ENCODE peak calls at places on chromosomes 13 and 19, in eight cellular contexts. C is H1, J is PC-9, G is GM23338, B is neural progenitor cell, N is HepG2, W is DND-41, M is endothelial cell of umbilical vein. U is an unnamed sample. For H3K27me3, the result is how much of the 10 kb centered on the place peaks cover.

GRCh38 chr13:113118328-113119021 is 4.1 kb upstream of the F10 start:
- DNase-seq in W (no peak), M (no peak), G (no peak), N (no peak), C (peak), B (no peak), J (no peak), U (no peak)

GRCh38 chr19:45711851-45712698 is 18.6 kb downstream of the FBXO46 start:
- DNase-seq in J (no peak), N (no peak), C (no peak), W (no peak), M (no peak), B (no peak), G (no peak), U (no peak)

GRCh38 chr19:46745521-46746280 is at the start of gene FKRP:
- DNase-seq in N (no peak), J (no peak), C (no peak), M (no peak), B (peak), G (peak), W (peak), U (peak)

GRCh38 chr13:112992931-112993700 is 24.1 kb downstream of the MCF2L start:
- DNase-seq in W (no peak), J (no peak), N (no peak), M (no peak), B (no peak), C (no peak), G (no peak), U (no peak)

GRCh38 chr13:113027095-113027494 is 58.1 kb downstream of the MCF2L start:
- DNase-seq in J (no peak), N (no peak), G (no peak), M (no peak), B (no peak), C (no peak), W (no peak), U (no peak)

GRCh38 chr13:113970810-113971470 is 2.9 kb downstream of the C13orf46 start:
- DNase-seq in G (no peak), J (peak), B (no peak), M (no peak), C (no peak), W (no peak), N (no peak), U (no peak)

GRCh38 chr19:33303791-33304759 is 1.7 kb upstream of the CEBPA start:
- DNase-seq in M (no peak), C (no peak), J (no peak), N (no peak), G (no peak), B (no peak), W (no peak), U (no peak)

GRCh38 chr19:35856546-35857149 is at the start of gene KIRREL2:
- DNase-seq in B (peak), G (peak), C (peak), J (no peak), W (peak), N (no peak), M (no peak), U (peak)

GRCh38 chr13:106695139-106695538 is 127.2 kb upstream of the ARGLU1 start:
- DNase-seq in G (no peak), B (no peak), W (no peak), M (no peak), J (no peak), N (no peak), C (no peak), U (no peak)

GRCh38 chr13:43301341-43301969 is 278.1 kb downstream of the DNAJC15 start:
- DNase-seq in W (no peak), B (no peak), J (no peak), M (peak), N (no peak), G (no peak), C (no peak), U (peak)

GRCh38 chr19:40740747-40741146 is 9.5 kb downstream of the ACTMAP start:
- DNase-seq in N (no peak), J (no peak), C (no peak), M (no peak), B (no peak), W (no peak), G (no peak), U (no peak)

GRCh38 chr13:112065521-112065866 is 1.5 kb upstream of the SOX1 start:
- DNase-seq in W (no peak), G (no peak), M (no peak), J (no peak), C (peak), B (no peak), N (no peak), U (no peak)

GRCh38 chr13:104671901-104672300 is 1605.7 kb upstream of the SLC10A2 start:
- DNase-seq in J (no peak), B (no peak), W (no peak), G (no peak), N (no peak), M (no peak), C (no peak), U (no peak)

GRCh38 chr13:95256086-95256485 is 45.2 kb downstream of the ABCC4 start:
- DNase-seq in W (no peak), N (peak), M (peak), J (peak), G (no peak), B (no peak), C (no peak), U (peak)

GRCh38 chr13:47661076-47661475 is 340.0 kb downstream of the SUCLA2 start:
- DNase-seq in M (no peak), W (no peak), C (no peak), J (no peak), B (no peak), G (no peak), N (no peak), U (peak)

GRCh38 chr19:48492925-48493717 is 18.5 kb downstream of the LMTK3 start:
- DNase-seq in W (peak), C (peak), N (peak), M (peak), B (peak), J (peak), G (peak), U (peak)
- TF ChIP-seq EZH2 in W (no peak), C (no peak), N (no peak), M (no peak), B (no peak), J (no peak), G (no peak), U (no peak)

GRCh38 chr19:50823389-50824042 is at the start of gene KLK1:
- DNase-seq in W (no peak), C (no peak), M (no peak), G (no peak), N (no peak), B (no peak), J (no peak), U (no peak)
- H3K27me3 ChIP-seq in W (under half), C (under half), M (under half), G (under half), N (under half), B (half or more), J (half or more), U (under half)

GRCh38 chr13:27796544-27797227 is 4.4 kb downstream of the GSX1 start:
- DNase-seq in C (no peak), G (peak), N (no peak), W (no peak), M (no peak), B (no peak), J (no peak), U (no peak)
- TF ChIP-seq EZH2 in C (peak), G (peak), N (no peak), W (no peak), M (no peak), B (no peak), J (no peak), U (no peak)

GRCh38 chr19:49255674-49256073 is 69.3 kb downstream of the SLC6A16 start:
- DNase-seq in J (no peak), C (no peak), B (no peak), M (no peak), N (no peak), G (no peak), W (no peak), U (no peak)
- H3K27me3 ChIP-seq in J (half or more), C (under half), B (under half), M (under half), N (under half), G (under half), W (under half), U (under half)

GRCh38 chr19:1765182-1765903 is 12.0 kb downstream of the ONECUT3 start:
- DNase-seq in M (no peak), B (no peak), G (no peak), C (peak), N (no peak), W (no peak), J (no peak), U (no peak)
- TF ChIP-seq EZH2 in M (peak), B (peak), G (peak), C (peak), N (peak), W (no peak), J (no peak), U (no peak)

GRCh38 chr19:8093740-8094139 is 41.2 kb downstream of the CCL25 start:
- DNase-seq in M (no peak), J (no peak), N (no peak), G (no peak), C (no peak), B (no peak), W (no peak), U (no peak)

GRCh38 chr19:8096071-8096470 is 43.5 kb downstream of the CCL25 start:
- DNase-seq in C (no peak), M (no peak), W (no peak), G (peak), N (no peak), J (no peak), B (no peak), U (no peak)

GRCh38 chr19:8095354-8095886 is 42.9 kb downstream of the CCL25 start:
- DNase-seq in W (no peak), B (no peak), M (no peak), J (no peak), G (no peak), C (no peak), N (no peak), U (no peak)

GRCh38 chr19:8097198-8097597 is 44.6 kb downstream of the CCL25 start:
- DNase-seq in M (no peak), B (no peak), C (no peak), W (no peak), N (no peak), G (no peak), J (no peak), U (no peak)

DNA sequence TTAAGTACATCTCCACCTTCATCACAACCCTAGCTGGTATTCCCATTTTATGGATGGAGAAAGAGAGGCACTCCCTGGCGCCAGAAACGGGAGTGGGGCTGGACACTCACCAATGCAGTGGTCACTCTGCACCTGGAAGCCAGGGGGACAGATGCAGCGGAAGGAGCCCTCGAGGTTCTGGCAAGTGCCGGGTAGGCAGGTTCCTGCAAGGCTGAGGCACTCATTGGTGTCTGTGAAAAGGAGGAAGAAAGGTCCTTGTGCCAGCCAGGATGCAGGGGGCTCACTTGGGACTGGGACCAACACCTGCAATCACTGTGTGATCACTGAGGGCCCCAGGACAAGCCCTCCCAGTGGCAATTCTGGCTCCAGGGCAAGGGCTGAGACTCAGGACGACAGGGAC is 41.8 kb downstream of the CCL25 start:
- DNase-seq in N (no peak), W (no peak), G (no peak), B (no peak), J (no peak), C (no peak), M (no peak), U (no peak)
- H3K27me3 ChIP-seq in N (under half), W (under half), G (under half), B (under half), J (under half), C (under half), M (under half), U (under half)

GRCh38 chr19:50639121-50640112 is at the start of gene SYT3:
- DNase-seq in C (peak), B (peak), N (no peak), G (peak), M (no peak), J (no peak), W (peak), U (peak)
- TF ChIP-seq EZH2 in C (no peak), B (no peak), N (no peak), G (no peak), M (peak), J (peak), W (no peak), U (no peak)

GRCh38 chr13:25114220-25114619 is 18.3 kb downstream of the PABPC3 start:
- DNase-seq in B (peak), C (peak), G (peak), W (peak), M (peak), N (peak), J (peak), U (peak)

GRCh38 chr13:25116044-25116443 is 20.1 kb downstream of the PABPC3 start:
- DNase-seq in G (no peak), M (no peak), N (no peak), J (peak), B (no peak), C (no peak), W (no peak), U (no peak)

GRCh38 chr13:25109341-25109740 is 13.4 kb downstream of the PABPC3 start:
- DNase-seq in G (no peak), W (no peak), M (no peak), C (no peak), N (no peak), J (no peak), B (no peak), U (no peak)

GRCh38 chr13:25112856-25113255 is 16.9 kb downstream of the PABPC3 start:
- DNase-seq in B (no peak), W (no peak), M (no peak), C (no peak), J (no peak), G (no peak), N (no peak), U (no peak)

GRCh38 chr13:25111557-25111956 is 15.6 kb downstream of the PABPC3 start:
- DNase-seq in W (no peak), M (no peak), B (no peak), C (no peak), J (no peak), G (no peak), N (no peak), U (no peak)
- H3K27me3 ChIP-seq in W (under half), M (under half), B (under half), C (under half), J (under half), G (under half), N (under half), U (under half)

DNA sequence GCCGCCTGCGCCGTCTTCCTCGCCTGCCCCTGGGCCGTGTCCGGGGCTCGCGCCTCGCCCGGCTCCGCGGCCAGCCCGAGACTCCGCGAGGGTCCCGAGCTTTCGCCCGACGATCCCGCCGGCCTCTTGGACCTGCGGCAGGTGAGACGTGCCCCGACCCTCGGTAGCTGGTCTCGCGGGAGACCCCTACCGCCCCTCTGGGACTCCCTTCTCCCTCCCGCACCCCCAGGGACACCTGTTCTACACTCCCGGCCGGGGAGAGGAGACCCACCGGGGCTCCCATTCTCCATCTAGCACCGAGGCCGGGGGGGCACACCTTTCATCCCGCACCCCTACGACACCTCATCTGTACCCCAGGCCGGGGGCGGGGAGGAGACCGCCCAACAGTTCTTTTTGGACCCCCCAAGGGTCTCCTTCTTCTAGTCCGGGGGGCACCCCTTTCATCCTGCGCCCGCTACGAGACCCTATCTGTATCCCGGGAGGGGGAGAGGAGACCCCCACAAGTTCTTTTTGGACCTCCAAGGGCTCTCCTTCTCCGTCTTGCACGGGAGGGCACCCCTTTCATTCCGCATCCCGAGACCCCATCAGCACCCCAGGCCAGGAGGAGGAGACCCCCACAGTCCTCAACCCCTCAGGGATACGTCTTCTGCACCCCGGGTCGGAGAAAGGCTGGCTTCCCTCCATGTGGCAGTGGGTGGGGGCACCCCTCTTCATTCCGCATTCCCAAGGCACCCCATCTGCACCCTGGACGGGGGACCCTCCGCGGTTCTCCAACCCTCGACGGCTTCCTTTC is 533 bp downstream of the TNFSF9 start:
- DNase-seq in C (no peak), G (no peak), W (no peak), B (no peak), N (no peak), J (no peak), M (no peak), U (no peak)
- TF ChIP-seq EZH2 in C (peak), G (peak), W (no peak), B (peak), N (no peak), J (no peak), M (peak), U (no peak)

GRCh38 chr19:11284535-11284934 is 11.4 kb upstream of the TSPAN16 start:
- DNase-seq in N (no peak), M (no peak), J (no peak), W (no peak), B (peak), G (no peak), C (no peak), U (no peak)

GRCh38 chr19:11286312-11286974 is 9.5 kb upstream of the TSPAN16 start:
- DNase-seq in G (no peak), M (peak), B (no peak), W (no peak), C (no peak), J (no peak), N (no peak), U (peak)

GRCh38 chr19:11291415-11291814 is 4.5 kb upstream of the TSPAN16 start:
- DNase-seq in M (no peak), B (no peak), C (no peak), N (no peak), W (no peak), G (no peak), J (no peak), U (no peak)

GRCh38 chr19:11291991-11292390 is 4.0 kb upstream of the TSPAN16 start:
- DNase-seq in W (no peak), G (no peak), C (no peak), B (no peak), N (no peak), M (no peak), J (no peak), U (no peak)

DNA sequence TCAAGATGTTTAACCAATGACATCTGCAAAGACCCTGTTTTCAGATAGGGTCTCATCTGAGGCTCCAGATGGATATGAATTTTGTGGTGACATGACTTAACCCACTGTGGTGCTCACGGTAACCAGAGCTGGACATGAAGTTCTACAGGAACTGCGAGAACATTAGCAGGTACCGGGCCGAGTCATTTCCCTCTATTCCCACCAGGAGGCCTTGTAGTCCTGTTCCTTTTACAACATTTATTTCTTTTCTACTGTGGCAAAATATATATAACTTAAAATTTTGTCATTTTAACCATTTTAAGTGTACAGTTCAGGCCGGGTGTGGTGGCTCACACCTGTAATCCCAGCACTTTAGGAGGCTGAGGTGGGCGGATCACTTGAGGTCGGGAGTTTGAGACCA is 7.6 kb upstream of the TSPAN16 start:
- DNase-seq in N (no peak), W (no peak), C (no peak), M (peak), J (no peak), B (no peak), G (peak), U (no peak)
- H3K27me3 ChIP-seq in N (under half), W (under half), C (under half), M (under half), J (under half), B (under half), G (under half), U (under half)